ENCODE peak calls at places on chromosomes 2 and 18, in nine cellular contexts. N is heart right ventricle; A is stimulated activated CD4-positive, alpha-beta T cell treated with anti-CD3 and anti-CD28 coated beads, Interleukin-12 subunit alpha, Interleukin-12 subunit beta, amount 100 ng/mL, for 4 hours; F is esophagus squamous epithelium; B is LHCN-M2; U is ELR; X is stimulated activated CD8-positive, alpha-beta memory T cell treated with anti-CD3 and anti-CD28 coated beads, Interleukin-15, amount 100 ng/mL, for 24 hours; P is CD8-positive, alpha-beta T cell; O is WTC11. T is an unnamed sample.

GRCh38 chr2:171763602-171764001 is 76.3 kb downstream of the DYNC1I2 start:
- DNase-seq in N (no peak), A (no peak), F (no peak), B (peak), U (peak), X (no peak), P (no peak), O (no peak), T (peak)

GRCh38 chr2:127080941-127081769 is 25.8 kb downstream of the BIN1 start:
- DNase-seq in N (no peak), A (peak), F (no peak), B (peak), U (no peak), X (no peak), P (no peak), O (no peak), T (peak)

GRCh38 chr2:1136071-1136470 is 185.4 kb downstream of the SNTG2 start:
- DNase-seq in N (no peak), A (no peak), F (no peak), B (peak), U (peak), X (no peak), P (no peak), O (no peak), T (no peak)

GRCh38 chr2:230778350-230779140 is 65.9 kb downstream of the CAB39 start:
- DNase-seq in N (no peak), A (no peak), F (no peak), B (no peak), U (no peak), X (no peak), P (no peak), O (no peak), T (no peak)

GRCh38 chr2:33158482-33159003 is 211.8 kb downstream of the LTBP1 start:
- DNase-seq in N (no peak), A (no peak), F (no peak), B (peak), U (peak), X (no peak), P (no peak), O (no peak), T (no peak)

GRCh38 chr18:50128506-50129271 is 66.3 kb downstream of the MYO5B start:
- DNase-seq in N (no peak), A (no peak), F (no peak), B (no peak), U (no peak), X (no peak), P (no peak), O (peak), T (no peak)

GRCh38 chr18:8139971-8140406 is 469.2 kb upstream of the RAB12 start:
- DNase-seq in N (no peak), A (no peak), F (no peak), B (peak), U (no peak), X (no peak), P (no peak), O (no peak), T (no peak)

GRCh38 chr2:197517150-197517549 is 1.3 kb downstream of the MOB4 start:
- DNase-seq in N (no peak), A (no peak), F (no peak), B (no peak), U (no peak), X (no peak), P (no peak), O (no peak), T (no peak)

GRCh38 chr2:165391791-165392190 is 77.7 kb upstream of the CSRNP3 start:
- DNase-seq in N (no peak), A (no peak), F (no peak), B (no peak), U (no peak), X (no peak), P (no peak), O (no peak), T (no peak)

GRCh38 chr18:9242987-9243386 is 91.6 kb upstream of the TWSG1 start:
- DNase-seq in N (no peak), A (no peak), F (no peak), B (no peak), U (no peak), X (no peak), P (no peak), O (no peak), T (no peak)

GRCh38 chr2:96321230-96322103 is 3.6 kb upstream of the ITPRIPL1 start:
- DNase-seq in N (peak), A (peak), F (no peak), B (peak), U (peak), X (peak), P (peak), O (peak), T (no peak)

GRCh38 chr2:128279786-128280701 is 38.6 kb downstream of the HS6ST1 start:
- DNase-seq in N (no peak), A (no peak), F (no peak), B (no peak), U (no peak), X (no peak), P (no peak), O (peak), T (no peak)

GRCh38 chr2:11406492-11407381 is 59.2 kb downstream of the E2F6 start:
- DNase-seq in N (no peak), A (no peak), F (no peak), B (peak), U (peak), X (no peak), P (no peak), O (no peak), T (no peak)

GRCh38 chr2:12717191-12717987 is 653 bp downstream of the TRIB2 start:
- DNase-seq in N (peak), A (peak), F (peak), B (peak), U (peak), X (peak), P (peak), O (peak), T (no peak)

GRCh38 chr2:60094450-60094929 is 459.0 kb downstream of the BCL11A start:
- DNase-seq in N (peak), A (no peak), F (no peak), B (peak), U (no peak), X (no peak), P (no peak), O (no peak), T (no peak)

GRCh38 chr2:210654091-210654490 is 97.7 kb downstream of the CPS1 start:
- DNase-seq in N (no peak), A (no peak), F (no peak), B (peak), U (peak), X (no peak), P (no peak), O (no peak), T (no peak)

GRCh38 chr18:24987271-24987932 is 364.6 kb downstream of the ZNF521 start:
- DNase-seq in N (peak), A (no peak), F (no peak), B (peak), U (no peak), X (no peak), P (no peak), O (peak), T (no peak)

GRCh38 chr2:178512491-178512890 is 32.2 kb downstream of the PLEKHA3 start:
- DNase-seq in N (no peak), A (no peak), F (no peak), B (peak), U (peak), X (no peak), P (no peak), O (no peak), T (peak)

GRCh38 chr2:9975328-9975727 is 23.8 kb downstream of the GRHL1 start:
- DNase-seq in N (no peak), A (no peak), F (no peak), B (no peak), U (no peak), X (no peak), P (no peak), O (no peak), T (no peak)

GRCh38 chr2:36376319-36376765 is 20.8 kb downstream of the CRIM1 start:
- DNase-seq in N (peak), A (no peak), F (no peak), B (no peak), U (peak), X (no peak), P (no peak), O (no peak), T (peak)

GRCh38 chr2:45637440-45637839 is 14.0 kb upstream of the PRKCE start:
- DNase-seq in N (no peak), A (no peak), F (no peak), B (peak), U (peak), X (no peak), P (no peak), O (no peak), T (peak)

GRCh38 chr2:189203177-189203799 is 23.7 kb upstream of the COL5A2 start:
- DNase-seq in N (no peak), A (no peak), F (no peak), B (no peak), U (no peak), X (no peak), P (no peak), O (no peak), T (no peak)

GRCh38 chr2:3127710-3128109 is 249.9 kb downstream of the EIPR1 start:
- DNase-seq in N (no peak), A (no peak), F (no peak), B (no peak), U (no peak), X (no peak), P (no peak), O (no peak), T (no peak)

GRCh38 chr2:184599875-184600227 is 1.5 kb downstream of the ZNF804A start:
- DNase-seq in N (no peak), A (no peak), F (no peak), B (no peak), U (peak), X (no peak), P (no peak), O (no peak), T (no peak)

GRCh38 chr2:220228310-220229006 is 601.0 kb downstream of the SLC4A3 start:
- DNase-seq in N (no peak), A (no peak), F (no peak), B (peak), U (peak), X (no peak), P (no peak), O (no peak), T (peak)

GRCh38 chr2:99365661-99366060 is 28.5 kb downstream of the EIF5B start:
- DNase-seq in N (no peak), A (no peak), F (no peak), B (peak), U (no peak), X (no peak), P (no peak), O (no peak), T (no peak)

GRCh38 chr2:241933175-241933911 is 63.8 kb downstream of the RTP5 start:
- DNase-seq in N (no peak), A (no peak), F (no peak), B (peak), U (no peak), X (no peak), P (no peak), O (no peak), T (no peak)

GRCh38 chr18:48539406-48540328 is 836 bp downstream of the CTIF start:
- DNase-seq in N (peak), A (peak), F (no peak), B (peak), U (peak), X (no peak), P (no peak), O (peak), T (no peak)